ENCODE peak calls at places on chromosomes 16 and 17, in eight cellular contexts. U, T, K, B, M, A, I and Z are unnamed samples.
A peak's percentile ranks its signal among the peaks of the same experiment; 100 is the strongest.

GRCh38 chr17:10628756-10629155 is 28.4 kb downstream of the MYH3 start:
- DNase-seq in U (peak; percentile 47), T (peak; percentile 29), K (no peak), B (no peak), M (no peak), A (no peak), I (no peak), Z (no peak)

GRCh38 chr17:65514082-65514481 is 47.4 kb downstream of the AXIN2 start:
- DNase-seq in U (no peak), T (peak; percentile 12), K (peak; percentile 34), B (peak; percentile 86), M (no peak), A (no peak), I (no peak), Z (peak; percentile 54)

GRCh38 chr17:32275060-32276042 is 9.7 kb downstream of the RHBDL3 start:
- DNase-seq in U (peak; percentile 92), T (peak; percentile 32), K (peak; percentile 12), B (peak; percentile 92), M (no peak), A (no peak), I (no peak), Z (peak; percentile 19)

GRCh38 chr17:32970281-32970680 is 21.4 kb upstream of the SPACA3 start:
- DNase-seq in U (no peak), T (no peak), K (no peak), B (peak; percentile 41), M (no peak), A (no peak), I (no peak), Z (peak; percentile 24)

GRCh38 chr17:78347453-78347852 is 12.4 kb downstream of the SOCS3 start:
- DNase-seq in U (no peak), T (no peak), K (no peak), B (no peak), M (no peak), A (no peak), I (no peak), Z (no peak)

GRCh38 chr16:1542533-1542932 is 9.1 kb downstream of the TMEM204 start:
- DNase-seq in U (no peak), T (no peak), K (no peak), B (no peak), M (no peak), A (no peak), I (no peak), Z (no peak)

GRCh38 chr17:31388770-31389672 is 2.5 kb upstream of the RAB11FIP4 start:
- DNase-seq in U (peak; percentile 45), T (peak; percentile 63), K (peak; percentile 41), B (peak; percentile 68), M (no peak), A (no peak), I (no peak), Z (peak; percentile 57)

GRCh38 chr17:73268582-73269328 is 7.1 kb upstream of the CPSF4L start:
- DNase-seq in U (no peak), T (no peak), K (no peak), B (no peak), M (no peak), A (no peak), I (no peak), Z (peak; percentile 12)

GRCh38 chr16:24568392-24568791 is 29.0 kb downstream of the RBBP6 start:
- DNase-seq in U (no peak), T (no peak), K (no peak), B (peak; percentile 21), M (no peak), A (no peak), I (no peak), Z (no peak)